ENCODE peak calls at places on chromosomes 5 and 9, in six cellular contexts. S is endothelial cell of umbilical vein; G is AG09319; E is stimulated activated CD4-positive, alpha-beta T cell treated with anti-CD3 and anti-CD28 coated beads, Interleukin-12 subunit alpha, Interleukin-12 subunit beta, amount 100 ng/mL, for 48 hours; X is lung; Z is heart right ventricle. A is an unnamed sample.

GRCh38 chr5:175845229-175845628 is 26.1 kb upstream of the CPLX2 start:
- DNase-seq in E (no peak), G (no peak), Z (no peak), X (no peak), S (no peak), A (no peak)

GRCh38 chr5:131302506-131302905 is 38.7 kb downstream of the CDC42SE2 start:
- DNase-seq in Z (no peak), E (no peak), G (no peak), S (no peak), X (no peak), A (no peak)

GRCh38 chr5:23035555-23036090 is 182.5 kb upstream of the CDH12 start:
- DNase-seq in G (no peak), X (no peak), E (no peak), S (no peak), Z (no peak), A (no peak)

GRCh38 chr9:69980591-69980990 is 63.1 kb upstream of the MAMDC2 start:
- DNase-seq in G (no peak), E (no peak), X (no peak), S (no peak), Z (no peak), A (no peak)

GRCh38 chr5:59054963-59055528 is 472.2 kb downstream of the RAB3C start:
- DNase-seq in G (no peak), S (no peak), E (no peak), Z (no peak), X (no peak), A (no peak)

GRCh38 chr5:1292139-1292538 is 2.7 kb downstream of the TERT start:
- DNase-seq in X (no peak), E (no peak), Z (no peak), G (no peak), S (no peak), A (peak)

GRCh38 chr5:102583663-102584062 is 84.9 kb upstream of the SLCO6A1 start:
- DNase-seq in E (no peak), Z (no peak), S (peak), G (peak), X (no peak), A (no peak)

GRCh38 chr9:113184509-113184908 is 33.7 kb downstream of the SLC31A2 start:
- DNase-seq in E (no peak), S (no peak), G (no peak), Z (no peak), X (no peak), A (no peak)

GRCh38 chr9:95506438-95506691 is 10.4 kb downstream of the PTCH1 start:
- DNase-seq in Z (no peak), X (no peak), G (no peak), S (no peak), E (no peak), A (peak)

GRCh38 chr5:134437340-134438267 is 25.9 kb upstream of the CDKN2AIPNL start:
- DNase-seq in E (no peak), X (no peak), G (no peak), S (no peak), Z (no peak), A (no peak)

GRCh38 chr5:55622460-55622859 is 87.7 kb upstream of the PLPP1 start:
- DNase-seq in G (no peak), S (no peak), Z (no peak), E (no peak), X (no peak), A (no peak)

GRCh38 chr5:133034064-133034463 is 7.7 kb upstream of the ZCCHC10 start:
- DNase-seq in S (no peak), E (no peak), G (no peak), Z (no peak), X (no peak), A (no peak)

GRCh38 chr9:88829276-88829675 is 162.0 kb upstream of the S1PR3 start:
- DNase-seq in S (no peak), G (no peak), E (no peak), Z (no peak), X (no peak), A (no peak)

GRCh38 chr5:96455789-96456188 is 22.7 kb upstream of the PCSK1 start:
- DNase-seq in X (no peak), G (no peak), S (no peak), Z (no peak), E (no peak), A (no peak)

GRCh38 chr9:123445116-123445515 is 89.1 kb downstream of the CRB2 start:
- DNase-seq in E (no peak), X (no peak), G (no peak), Z (no peak), S (no peak), A (no peak)

GRCh38 chr5:7927466-7928375 is 58.8 kb downstream of the MTRR start:
- DNase-seq in X (peak), S (peak), Z (peak), G (no peak), E (peak), A (peak)

GRCh38 chr5:174325961-174326360 is 280.5 kb downstream of the NSG2 start:
- DNase-seq in E (no peak), S (no peak), G (no peak), X (no peak), Z (no peak), A (no peak)

GRCh38 chr9:31604516-31604915 is 779.9 kb upstream of the ACO1 start:
- DNase-seq in E (no peak), S (no peak), G (no peak), Z (no peak), X (no peak), A (no peak)

A was measured in ovary.